ENCODE peak calls at places on chromosome 2, in eight cellular contexts. B is epithelial cell of esophagus, K is endothelial cell, D is BE2C, Y is left ventricle myocardium inferior, S is Calu3, Q is tibial nerve, C is fibroblast of mammary gland. X is an unnamed sample.

GRCh38 chr2:121336528-121337294 is 51.7 kb upstream of the TFCP2L1 start:
- DNase-seq in B (no peak), K (no peak), D (no peak), Y (no peak), S (no peak), Q (no peak), C (no peak), X (no peak)

GRCh38 chr2:241503776-241504392 is 4.5 kb downstream of the STK25 start:
- DNase-seq in B (no peak), K (no peak), D (no peak), Y (no peak), S (no peak), Q (no peak), C (no peak), X (no peak)

GRCh38 chr2:10407841-10408648 is 40.1 kb downstream of the ODC1 start:
- DNase-seq in B (peak), K (no peak), D (no peak), Y (no peak), S (peak), Q (peak), C (peak), X (peak)

GRCh38 chr2:85393836-85394235 is 16.3 kb downstream of the CAPG start:
- DNase-seq in B (no peak), K (no peak), D (no peak), Y (no peak), S (no peak), Q (no peak), C (peak), X (no peak)

GRCh38 chr2:232338759-232339106 is 39.8 kb upstream of the ALPP start:
- DNase-seq in B (no peak), K (no peak), D (no peak), Y (no peak), S (no peak), Q (no peak), C (no peak), X (no peak)

GRCh38 chr2:120350125-120350524 is 4.2 kb downstream of the INHBB start:
- DNase-seq in B (no peak), K (no peak), D (no peak), Y (no peak), S (no peak), Q (no peak), C (no peak), X (no peak)

GRCh38 chr2:205769494-205769848 is 87.2 kb downstream of the NRP2 start:
- DNase-seq in B (peak), K (no peak), D (no peak), Y (no peak), S (no peak), Q (no peak), C (peak), X (no peak)

GRCh38 chr2:220228310-220229006 is 601.0 kb downstream of the SLC4A3 start:
- DNase-seq in B (peak), K (no peak), D (no peak), Y (no peak), S (peak), Q (no peak), C (peak), X (no peak)

GRCh38 chr2:225995788-225996476 is 596.4 kb downstream of the NYAP2 start:
- DNase-seq in B (peak), K (no peak), D (no peak), Y (no peak), S (no peak), Q (no peak), C (peak), X (no peak)

GRCh38 chr2:164538250-164538866 is 82.9 kb downstream of the GRB14 start:
- DNase-seq in B (peak), K (no peak), D (no peak), Y (no peak), S (peak), Q (no peak), C (peak), X (peak)

GRCh38 chr2:157302492-157303099 is 23.0 kb downstream of the ERMN start:
- DNase-seq in B (peak), K (peak), D (peak), Y (no peak), S (peak), Q (no peak), C (peak), X (peak)

GRCh38 chr2:181540421-181540820 is 83.2 kb downstream of the ITGA4 start:
- DNase-seq in B (no peak), K (no peak), D (no peak), Y (no peak), S (no peak), Q (no peak), C (no peak), X (no peak)

GRCh38 chr2:181546086-181546485 is 88.9 kb downstream of the ITGA4 start:
- DNase-seq in B (peak), K (no peak), D (no peak), Y (no peak), S (peak), Q (no peak), C (peak), X (no peak)
- TF ChIP-seq CTCF in B (no peak), K (no peak), D (no peak), Y (no peak), S (no peak), Q (no peak), C (no peak), X (no peak)

DNA sequence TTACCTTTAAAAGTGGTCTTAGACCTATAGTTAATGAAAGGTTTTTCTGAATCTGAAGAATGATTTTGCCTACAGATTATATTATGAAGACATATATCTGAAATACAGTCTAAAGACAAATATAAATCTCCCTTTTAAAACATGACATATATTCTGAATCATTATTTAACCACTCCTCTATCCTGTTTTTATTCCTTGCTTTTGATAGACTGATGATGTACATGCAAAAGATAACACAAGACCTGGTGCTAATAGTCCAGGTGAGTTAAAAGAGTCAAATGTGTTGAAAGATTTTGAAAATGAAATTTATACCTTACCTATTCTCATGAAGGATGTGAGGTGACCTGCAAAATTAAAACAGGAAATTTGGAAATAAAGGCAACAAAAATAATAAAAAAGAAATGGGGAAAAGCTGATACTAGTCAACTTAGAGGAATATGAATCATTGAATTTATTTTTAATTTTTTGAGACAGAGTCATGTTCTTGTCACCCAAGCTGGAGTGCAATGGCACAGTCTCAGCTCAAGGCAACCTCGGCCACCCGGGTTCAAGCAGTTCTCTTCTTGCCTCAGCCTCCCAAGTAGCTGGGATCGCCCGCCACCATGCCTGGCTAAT is 29.3 kb downstream of the DDX1 start:
- DNase-seq in B (no peak), K (no peak), D (no peak), Y (no peak), S (no peak), Q (no peak), C (no peak), X (no peak)
- TF ChIP-seq CTCF in B (no peak), K (no peak), D (no peak), Y (no peak), S (no peak), Q (no peak), C (no peak), X (no peak)

DNA sequence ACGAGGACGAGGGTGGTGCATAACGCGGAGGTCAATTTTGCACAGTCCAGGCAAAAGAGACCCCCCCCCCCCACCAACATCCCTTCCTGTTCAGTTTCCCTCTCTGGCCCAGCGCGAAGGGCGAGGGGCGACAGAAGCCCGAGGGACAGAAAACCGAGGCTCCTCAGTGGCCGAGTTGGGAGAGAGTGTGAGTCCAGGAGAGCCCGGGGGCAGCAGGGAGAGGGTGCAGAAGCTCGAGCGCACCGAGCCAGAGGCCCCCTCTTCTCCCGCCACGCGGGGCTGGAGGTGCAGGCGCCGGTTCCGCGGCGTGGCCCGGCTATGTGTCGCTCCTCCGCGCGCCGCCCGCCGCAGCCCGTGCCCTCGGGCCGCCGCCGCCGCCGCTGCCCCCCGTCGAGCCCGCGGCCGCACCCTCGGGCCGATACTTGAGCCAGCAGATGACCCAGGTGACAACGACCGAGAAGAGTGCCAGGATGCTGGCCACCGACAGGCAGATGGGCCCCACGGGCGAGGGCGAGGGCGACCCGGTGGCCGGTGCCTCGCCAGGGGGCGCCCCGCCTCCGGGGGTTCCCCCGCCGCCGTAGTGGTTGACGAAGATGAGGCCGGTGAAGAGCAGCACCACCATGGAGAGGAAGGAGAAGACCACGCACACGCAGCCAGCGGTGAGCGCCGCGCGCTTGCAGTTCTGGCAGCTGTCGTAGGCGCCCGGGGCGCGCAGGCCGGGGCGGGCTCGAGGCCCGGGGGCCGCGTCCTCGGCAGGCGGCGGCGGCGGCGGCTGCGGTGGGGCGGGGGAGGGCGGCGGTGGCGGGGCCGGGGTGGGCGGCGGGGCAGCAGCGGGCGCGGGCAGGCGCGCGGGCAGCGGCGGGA is 20.1 kb upstream of the PAX3 start:
- DNase-seq in B (peak), K (no peak), D (peak), Y (peak), S (peak), Q (no peak), C (no peak), X (peak)
- TF ChIP-seq CTCF in B (no peak), K (peak), D (peak), Y (peak), S (peak), Q (no peak), C (no peak), X (peak)

DNA sequence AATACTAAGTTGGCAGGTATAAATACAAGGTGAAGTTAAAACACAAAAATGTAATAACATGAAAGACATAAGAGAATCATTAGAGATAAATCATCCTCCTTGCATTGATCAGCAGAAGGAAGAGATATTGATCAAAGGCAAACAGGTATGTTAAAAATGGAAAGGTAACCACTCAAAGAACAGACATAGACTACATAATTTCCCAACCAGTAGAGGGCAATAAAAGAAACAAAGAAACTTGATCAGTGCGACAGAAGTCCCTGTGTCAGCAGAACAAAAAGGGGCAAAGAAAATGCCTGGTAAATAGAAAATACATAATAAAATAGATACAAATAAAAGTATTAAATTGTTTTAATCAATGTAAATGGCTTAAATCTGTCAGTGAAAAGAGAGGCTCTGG is 53.6 kb downstream of the FAM228A start:
- DNase-seq in B (peak), K (no peak), D (no peak), Y (no peak), S (no peak), Q (no peak), C (peak), X (no peak)
- TF ChIP-seq CTCF in B (peak), K (no peak), D (peak), Y (peak), S (peak), Q (peak), C (peak), X (peak)

X was measured in GM10248.